ENCODE peak calls at places on chromosomes 7 and 10, in four cellular contexts. M, R, B and N are unnamed samples.

GRCh38 chr7:55486991-55487390 is 85.3 kb downstream of the VOPP1 start:
- DNase-seq in M (no peak), R (no peak), B (no peak), N (no peak)

GRCh38 chr7:39663263-39663662 is 39.9 kb downstream of the RALA start:
- DNase-seq in M (no peak), R (no peak), B (no peak), N (no peak)

GRCh38 chr7:151537818-151538561 is 18.3 kb upstream of the RHEB start:
- DNase-seq in M (no peak), R (no peak), B (no peak), N (no peak)

GRCh38 chr10:96285331-96285752 is 14.0 kb upstream of the BLNK start:
- DNase-seq in M (no peak), R (peak), B (no peak), N (no peak)

GRCh38 chr10:71542476-71542875 is 145.8 kb downstream of the CDH23 start:
- DNase-seq in M (no peak), R (no peak), B (no peak), N (no peak)

GRCh38 chr10:97332586-97333350 is 1.8 kb downstream of the FRAT2 start:
- DNase-seq in M (peak), R (no peak), B (peak), N (no peak)

GRCh38 chr7:95421847-95422444 is 12.9 kb downstream of the PON2 start:
- DNase-seq in M (peak), R (no peak), B (no peak), N (no peak)

GRCh38 chr7:19118896-19119301 is 1.5 kb upstream of the TWIST1 start:
- DNase-seq in M (no peak), R (peak), B (no peak), N (no peak)

GRCh38 chr10:22554481-22555182 is 159.7 kb downstream of the PIP4K2A start:
- DNase-seq in M (no peak), R (no peak), B (no peak), N (no peak)

GRCh38 chr7:142754681-142755575 is 5.7 kb downstream of the PRSS1 start:
- DNase-seq in M (no peak), R (peak), B (no peak), N (no peak)

GRCh38 chr10:109259293-109259692 is 664.0 kb downstream of the XPNPEP1 start:
- DNase-seq in M (no peak), R (no peak), B (no peak), N (no peak)

GRCh38 chr10:22630229-22631174 is 83.9 kb downstream of the PIP4K2A start:
- DNase-seq in M (no peak), R (no peak), B (peak), N (peak)

GRCh38 chr7:152335900-152336571 is 99.8 kb downstream of the KMT2C start:
- DNase-seq in M (no peak), R (no peak), B (no peak), N (no peak)

GRCh38 chr7:81004098-81004497 is 85.2 kb upstream of the SEMA3C start:
- DNase-seq in M (no peak), R (no peak), B (no peak), N (no peak)

GRCh38 chr10:77403761-77404160 is 233.8 kb downstream of the KCNMA1 start:
- DNase-seq in M (no peak), R (no peak), B (peak), N (no peak)

GRCh38 chr7:11931306-11931705 is 99.3 kb upstream of the THSD7A start:
- DNase-seq in M (no peak), R (no peak), B (no peak), N (no peak)

GRCh38 chr10:43795639-43796038 is 147.0 kb upstream of the ZNF32 start:
- DNase-seq in M (no peak), R (no peak), B (no peak), N (no peak)

GRCh38 chr10:106181491-106181890 is 983.0 kb downstream of the SORCS1 start:
- DNase-seq in M (no peak), R (no peak), B (no peak), N (no peak)

GRCh38 chr7:36448781-36449379 is 59.2 kb downstream of the ANLN start:
- DNase-seq in M (peak), R (no peak), B (no peak), N (no peak)

GRCh38 chr7:696426-697258 is 29.9 kb upstream of the DNAAF5 start:
- DNase-seq in M (no peak), R (no peak), B (no peak), N (no peak)

GRCh38 chr10:16965740-16966447 is 148.7 kb upstream of the RSU1 start:
- DNase-seq in M (peak), R (no peak), B (no peak), N (no peak)

GRCh38 chr7:48188776-48189520 is 17.7 kb downstream of the ABCA13 start:
- DNase-seq in M (no peak), R (no peak), B (no peak), N (no peak)

GRCh38 chr10:74947781-74948401 is 121.5 kb downstream of the KAT6B start:
- DNase-seq in M (no peak), R (no peak), B (no peak), N (no peak)

GRCh38 chr7:50497968-50498367 is 47.8 kb upstream of the FIGNL1 start:
- DNase-seq in M (no peak), R (no peak), B (no peak), N (no peak)

GRCh38 chr7:75743455-75743859 is 4.7 kb upstream of the HIP1 start:
- DNase-seq in M (no peak), R (no peak), B (no peak), N (no peak)

GRCh38 chr7:7554021-7554432 is 12.7 kb upstream of the MIOS start:
- DNase-seq in M (no peak), R (no peak), B (no peak), N (no peak)

GRCh38 chr10:94780844-94781243 is 18.4 kb downstream of the CYP2C19 start:
- DNase-seq in M (no peak), R (no peak), B (no peak), N (no peak)

GRCh38 chr10:68231106-68231901 is 609 bp downstream of the ATOH7 start:
- DNase-seq in M (peak), R (peak), B (peak), N (peak)

GRCh38 chr7:11830582-11831382 is 1.2 kb downstream of the THSD7A start:
- DNase-seq in M (no peak), R (no peak), B (no peak), N (no peak)

DNA sequence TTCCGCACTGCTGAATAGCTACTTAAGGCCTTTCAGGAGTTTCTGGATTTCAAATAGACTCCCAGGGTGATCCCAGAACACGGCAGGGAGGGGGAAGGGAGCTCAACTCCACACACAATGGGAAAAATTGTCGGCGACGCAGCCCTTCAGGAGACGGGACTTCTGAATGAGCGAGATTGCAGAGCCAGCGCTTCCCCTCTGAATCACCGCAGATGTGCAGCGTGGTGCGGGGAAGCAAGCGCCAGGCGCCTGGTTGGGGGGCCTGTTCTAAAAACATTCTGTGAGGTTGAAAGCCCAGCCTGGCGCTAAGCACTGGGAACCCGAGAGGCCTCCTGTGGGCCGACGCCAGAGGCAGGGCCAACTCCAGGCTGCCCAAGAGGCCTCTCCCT is 163.3 kb downstream of the MAD1L1 start:
- DNase-seq in M (no peak), R (no peak), B (no peak), N (no peak)
- TF ChIP-seq TAF1 in M (no peak), R (no peak), B (no peak), N (no peak)

GRCh38 chr10:110382695-110383094 is 78.0 kb upstream of the SMNDC1 start:
- DNase-seq in M (no peak), R (no peak), B (peak), N (no peak)
- TF ChIP-seq POLR2AphosphoS5 in M (no peak), R (no peak), B (no peak), N (no peak)

GRCh38 chr7:73840715-73841379 is 1.5 kb downstream of the METTL27 start:
- DNase-seq in M (no peak), R (no peak), B (no peak), N (no peak)

GRCh38 chr7:73844131-73844547 is 1.8 kb upstream of the METTL27 start:
- DNase-seq in M (no peak), R (no peak), B (peak), N (no peak)

GRCh38 chr7:73839743-73840714 is 2.3 kb downstream of the METTL27 start:
- DNase-seq in M (no peak), R (no peak), B (no peak), N (no peak)

GRCh38 chr7:73841689-73842247 is 548 bp downstream of the METTL27 start:
- DNase-seq in M (no peak), R (peak), B (peak), N (no peak)

GRCh38 chr7:73842248-73842895 is at the start of gene METTL27:
- DNase-seq in M (peak), R (peak), B (peak), N (peak)
- TF ChIP-seq POLR2A in M (peak), R (peak), B (peak), N (peak)

GRCh38 chr10:128211953-128212727 is 85.9 kb upstream of the MKI67 start:
- DNase-seq in M (peak), R (peak), B (peak), N (peak)
- TF ChIP-seq TAF1 in M (no peak), R (no peak), B (no peak), N (no peak)